ENCODE peak calls at places on chromosomes 16 and 17, in seven cellular contexts. D is BE2C, Y is neural progenitor cell, U is fibroblast of lung, G is uterus, W is tibial artery, T is suprapubic skin. V is an unnamed sample. For H3K4me1, the result is how much of the 10 kb centered on the place peaks cover.

GRCh38 chr16:50151744-50152143 is 1.4 kb upstream of the TENT4B start:
- DNase-seq in D (no peak), Y (no peak), U (no peak), G (no peak), W (no peak), T (peak), V (no peak)

GRCh38 chr17:80123791-80124190 is 22.4 kb downstream of the GAA start:
- DNase-seq in D (no peak), Y (no peak), U (peak), G (no peak), W (no peak), T (peak), V (no peak)

GRCh38 chr16:59324462-59324861 is 590.3 kb upstream of the GOT2 start:
- DNase-seq in D (no peak), Y (no peak), U (peak), G (no peak), W (no peak), T (no peak), V (no peak)

GRCh38 chr16:53881371-53881770 is 177.4 kb downstream of the FTO start:
- DNase-seq in D (no peak), Y (no peak), U (peak), G (no peak), W (no peak), T (no peak), V (no peak)

GRCh38 chr17:19718613-19719364 is 2.4 kb upstream of the SLC47A2 start:
- DNase-seq in D (no peak), Y (no peak), U (no peak), G (no peak), W (no peak), T (no peak), V (no peak)

GRCh38 chr17:14116263-14117024 is 47.1 kb downstream of the COX10 start:
- DNase-seq in D (no peak), Y (no peak), U (no peak), G (no peak), W (no peak), T (no peak), V (no peak)

GRCh38 chr17:29789186-29790170 is 140.6 kb downstream of the SSH2 start:
- DNase-seq in D (no peak), Y (peak), U (peak), G (no peak), W (peak), T (no peak), V (no peak)

GRCh38 chr16:52467753-52468152 is 79.2 kb downstream of the TOX3 start:
- DNase-seq in D (no peak), Y (no peak), U (no peak), G (no peak), W (no peak), T (no peak), V (no peak)

GRCh38 chr17:9531080-9531479 is 44.5 kb downstream of the STX8 start:
- DNase-seq in D (no peak), Y (no peak), U (no peak), G (no peak), W (no peak), T (no peak), V (no peak)

GRCh38 chr17:2093349-2093748 is 38.4 kb downstream of the HIC1 start:
- DNase-seq in D (peak), Y (no peak), U (no peak), G (no peak), W (no peak), T (no peak), V (no peak)

GRCh38 chr16:2056681-2057407 is 9.1 kb downstream of the TSC2 start:
- DNase-seq in D (no peak), Y (peak), U (no peak), G (no peak), W (no peak), T (no peak), V (no peak)

GRCh38 chr17:75996665-75997590 is 3.7 kb upstream of the CDK3 start:
- DNase-seq in D (no peak), Y (no peak), U (peak), G (no peak), W (peak), T (no peak), V (no peak)

GRCh38 chr16:477287-477686 is 50.2 kb upstream of the CAPN15 start:
- DNase-seq in D (no peak), Y (no peak), U (no peak), G (no peak), W (no peak), T (no peak), V (no peak)

GRCh38 chr16:16037970-16038369 is 88.6 kb downstream of the ABCC1 start:
- DNase-seq in D (no peak), Y (no peak), U (no peak), G (no peak), W (no peak), T (no peak), V (no peak)

GRCh38 chr17:1186214-1186820 is 6.5 kb upstream of the ABR start:
- DNase-seq in D (no peak), Y (no peak), U (peak), G (no peak), W (peak), T (no peak), V (no peak)

GRCh38 chr16:54176376-54176901 is 110.1 kb downstream of the IRX3 start:
- DNase-seq in D (no peak), Y (peak), U (no peak), G (no peak), W (no peak), T (no peak), V (no peak)

GRCh38 chr16:9837481-9837880 is 344.7 kb downstream of the GRIN2A start:
- DNase-seq in D (no peak), Y (no peak), U (peak), G (no peak), W (no peak), T (no peak), V (no peak)

GRCh38 chr17:70848785-70849184 is 679.5 kb downstream of the KCNJ2 start:
- DNase-seq in D (no peak), Y (no peak), U (peak), G (no peak), W (no peak), T (no peak), V (no peak)

GRCh38 chr17:37220609-37220953 is 155.2 kb upstream of the C17orf78 start:
- DNase-seq in D (peak), Y (peak), U (no peak), G (no peak), W (no peak), T (no peak), V (no peak)

GRCh38 chr17:83119987-83120864 is 40.8 kb downstream of the METRNL start:
- DNase-seq in D (no peak), Y (no peak), U (no peak), G (no peak), W (no peak), T (peak), V (no peak)

GRCh38 chr17:43905985-43906852 is 1.1 kb downstream of the MPP2 start:
- DNase-seq in D (peak), Y (peak), U (peak), G (peak), W (peak), T (peak), V (peak)

GRCh38 chr16:67039260-67040020 is 10.5 kb downstream of the CBFB start:
- DNase-seq in D (no peak), Y (no peak), U (no peak), G (no peak), W (no peak), T (no peak), V (no peak)

GRCh38 chr17:17837966-17838962 is 1.5 kb upstream of the SREBF1 start:
- DNase-seq in D (no peak), Y (peak), U (peak), G (peak), W (peak), T (peak), V (no peak)

GRCh38 chr16:24701521-24701951 is 27.9 kb upstream of the TNRC6A start:
- DNase-seq in D (no peak), Y (no peak), U (peak), G (peak), W (peak), T (no peak), V (no peak)

GRCh38 chr17:67666710-67667109 is 51.0 kb upstream of the NOL11 start:
- DNase-seq in D (no peak), Y (no peak), U (no peak), G (no peak), W (no peak), T (no peak), V (no peak)

GRCh38 chr16:50741808-50742520 is at the start of gene CYLD:
- DNase-seq in D (peak), Y (peak), U (peak), G (peak), W (peak), T (peak), V (peak)

GRCh38 chr16:60203525-60204124 is 1469.5 kb upstream of the GOT2 start:
- DNase-seq in D (no peak), Y (peak), U (peak), G (no peak), W (no peak), T (no peak), V (no peak)

GRCh38 chr17:59105852-59106462 is 723 bp downstream of the TRIM37 start:
- DNase-seq in D (peak), Y (no peak), U (peak), G (peak), W (peak), T (peak), V (no peak)

GRCh38 chr17:38768417-38768816 is 15.9 kb downstream of the PSMB3 start:
- DNase-seq in D (no peak), Y (no peak), U (no peak), G (no peak), W (no peak), T (no peak), V (no peak)

GRCh38 chr16:58443783-58444182 is 51.5 kb downstream of the GINS3 start:
- DNase-seq in D (no peak), Y (no peak), U (no peak), G (no peak), W (no peak), T (no peak), V (no peak)

GRCh38 chr17:48527742-48528028 is 3.1 kb downstream of the HOXB1 start:
- DNase-seq in D (no peak), Y (no peak), U (no peak), G (no peak), W (no peak), T (no peak), V (no peak)

GRCh38 chr17:57867126-57867525 is 17.3 kb upstream of the MRPS23 start:
- DNase-seq in D (no peak), Y (no peak), U (no peak), G (no peak), W (no peak), T (no peak), V (no peak)

GRCh38 chr17:2214887-2215615 is 88.5 kb downstream of the SMG6 start:
- DNase-seq in D (no peak), Y (peak), U (peak), G (peak), W (no peak), T (no peak), V (no peak)

GRCh38 chr16:75264999-75265910 is 13.8 kb upstream of the BCAR1 start:
- DNase-seq in D (peak), Y (no peak), U (no peak), G (peak), W (no peak), T (peak), V (no peak)
- H3K4me1 ChIP-seq in D (under half), Y (under half), U (under half), G (under half), W (half or more), T (half or more), V (half or more)

DNA sequence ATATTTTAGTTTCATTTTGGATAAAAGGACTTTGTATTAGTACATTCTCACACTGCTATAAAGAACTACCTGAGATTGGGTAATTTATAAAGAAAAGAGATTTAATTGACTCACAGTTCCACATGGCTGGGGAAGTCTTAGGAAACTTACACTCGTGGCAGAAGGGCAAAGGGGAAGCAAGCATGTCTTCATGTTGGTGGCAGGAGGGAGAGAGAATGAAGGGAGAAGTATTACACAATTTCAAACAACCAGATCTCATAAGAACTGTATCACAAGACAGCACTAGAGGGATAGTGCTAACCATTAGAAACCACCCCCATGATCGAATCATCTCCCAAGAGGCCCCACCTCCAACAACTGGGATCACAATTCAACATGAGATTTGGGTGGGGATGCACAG is 142.9 kb downstream of the USP31 start:
- DNase-seq in D (no peak), Y (no peak), U (no peak), G (no peak), W (no peak), T (no peak), V (no peak)
- H3K4me1 ChIP-seq in D (under half), Y (under half), U (under half), G (under half), W (under half), T (under half), V (under half)

DNA sequence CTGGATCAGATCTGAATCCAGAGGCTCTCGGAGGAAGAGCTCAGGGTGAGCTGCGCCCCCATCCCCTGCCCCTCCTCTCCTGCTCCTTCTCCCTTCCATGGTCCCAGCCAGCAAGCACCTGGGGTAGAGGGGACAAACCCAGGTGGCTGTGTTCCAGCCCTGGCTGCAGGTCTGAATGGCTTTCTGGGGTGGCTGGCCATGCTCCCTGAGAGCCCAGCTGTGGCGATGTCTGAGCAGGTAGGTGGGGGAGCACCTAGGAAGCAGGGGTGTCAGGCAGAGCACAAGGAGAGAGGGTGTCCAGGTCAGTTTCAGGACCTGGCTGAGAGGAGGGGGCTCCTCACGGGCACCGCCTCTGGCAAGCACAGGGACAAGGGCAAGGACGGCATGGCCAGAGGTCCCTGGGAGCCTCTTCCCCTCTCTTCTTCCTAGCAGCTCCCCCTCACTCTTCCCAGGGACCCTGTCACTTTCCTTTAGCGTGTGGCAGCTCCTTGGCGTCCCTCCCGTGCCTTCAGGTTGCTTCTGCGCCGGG is 310.0 kb downstream of the SEC14L1 start:
- DNase-seq in D (no peak), Y (no peak), U (no peak), G (no peak), W (no peak), T (no peak), V (no peak)
- H3K4me1 ChIP-seq in D (under half), Y (half or more), U (half or more), G (under half), W (under half), T (half or more), V (under half)

GRCh38 chr17:3887811-3888210 is 5.0 kb downstream of the CAMKK1 start:
- DNase-seq in D (no peak), Y (no peak), U (no peak), G (no peak), W (no peak), T (no peak), V (no peak)
- H3K4me1 ChIP-seq in D (under half), Y (under half), U (under half), G (under half), W (under half), T (half or more), V (under half)

GRCh38 chr17:31495049-31495885 is 103.8 kb downstream of the RAB11FIP4 start:
- DNase-seq in D (no peak), Y (no peak), U (no peak), G (no peak), W (no peak), T (no peak), V (no peak)

GRCh38 chr17:31493656-31494155 is 102.2 kb downstream of the RAB11FIP4 start:
- DNase-seq in D (no peak), Y (no peak), U (no peak), G (no peak), W (no peak), T (no peak), V (no peak)

GRCh38 chr17:31496097-31496496 is 104.6 kb downstream of the RAB11FIP4 start:
- DNase-seq in D (no peak), Y (no peak), U (no peak), G (no peak), W (no peak), T (no peak), V (no peak)

GRCh38 chr17:31492880-31493655 is 101.6 kb downstream of the RAB11FIP4 start:
- DNase-seq in D (no peak), Y (no peak), U (peak), G (no peak), W (peak), T (no peak), V (no peak)

GRCh38 chr17:31494259-31495048 is 103.0 kb downstream of the RAB11FIP4 start:
- DNase-seq in D (no peak), Y (no peak), U (no peak), G (no peak), W (no peak), T (no peak), V (no peak)
- H3K4me1 ChIP-seq in D (under half), Y (under half), U (under half), G (under half), W (under half), T (half or more), V (under half)

V was measured in NT2/D1.